ENCODE peak calls at places on chromosome 7, in ten cellular contexts. W is NCI-H1694 treated with DMSO at 0.1 percent for 48 hours, D is caudate nucleus, I is iPS-NIHi11, P is neural crest cell, V is GM20000, S is ureter, B is dorsolateral prefrontal cortex, Q is lower lobe of right lung, G is stomach. F is an unnamed sample.

GRCh38 chr7:49763791-49764190 is 9.6 kb upstream of the VWC2 start:
- DNase-seq in W (no peak), D (no peak), I (no peak), P (no peak), V (no peak), S (no peak), B (no peak), Q (no peak), G (no peak), F (no peak)

GRCh38 chr7:133705596-133705995 is 421.5 kb upstream of the LRGUK start:
- DNase-seq in W (no peak), D (no peak), I (no peak), P (no peak), V (no peak), S (no peak), B (no peak), Q (no peak), G (no peak), F (no peak)

GRCh38 chr7:155792315-155792960 is 19.8 kb downstream of the SHH start:
- DNase-seq in W (no peak), D (no peak), I (no peak), P (no peak), V (no peak), S (no peak), B (peak; percentile 8), Q (no peak), G (no peak), F (no peak)

GRCh38 chr7:38425509-38425908 is 152.1 kb upstream of the TARP start:
- DNase-seq in W (no peak), D (no peak), I (no peak), P (no peak), V (no peak), S (no peak), B (no peak), Q (no peak), G (no peak), F (no peak)

GRCh38 chr7:3028071-3028766 is 15.4 kb downstream of the CARD11 start:
- DNase-seq in W (peak; percentile 22), D (no peak), I (no peak), P (no peak), V (no peak), S (peak; percentile 71), B (peak; percentile 29), Q (no peak), G (peak; percentile 31), F (no peak)

GRCh38 chr7:23404546-23405239 is 65.6 kb downstream of the IGF2BP3 start:
- DNase-seq in W (no peak), D (no peak), I (no peak), P (no peak), V (no peak), S (no peak), B (no peak), Q (no peak), G (no peak), F (no peak)

GRCh38 chr7:39892361-39892760 is 57.7 kb upstream of the CDK13 start:
- DNase-seq in W (no peak), D (no peak), I (no peak), P (no peak), V (no peak), S (no peak), B (no peak), Q (no peak), G (no peak), F (no peak)

GRCh38 chr7:50679218-50680007 is 103.3 kb downstream of the GRB10 start:
- DNase-seq in W (peak; percentile 88), D (no peak), I (no peak), P (no peak), V (peak; percentile 47), S (no peak), B (no peak), Q (no peak), G (no peak), F (no peak)

GRCh38 chr7:26122745-26123144 is 29.3 kb upstream of the NFE2L3 start:
- DNase-seq in W (no peak), D (no peak), I (no peak), P (no peak), V (no peak), S (no peak), B (no peak), Q (no peak), G (no peak), F (no peak)

GRCh38 chr7:128757203-128757602 is 18.0 kb downstream of the CALU start:
- DNase-seq in W (no peak), D (no peak), I (no peak), P (no peak), V (no peak), S (no peak), B (no peak), Q (no peak), G (no peak), F (no peak)

GRCh38 chr7:1725199-1725701 is 55.2 kb downstream of the ELFN1 start:
- DNase-seq in W (peak; percentile 95), D (no peak), I (peak; percentile 75), P (no peak), V (no peak), S (no peak), B (peak; percentile 76), Q (no peak), G (peak; percentile 45), F (no peak)

GRCh38 chr7:98831641-98832221 is 38.1 kb downstream of the TMEM130 start:
- DNase-seq in W (peak; percentile 11), D (no peak), I (no peak), P (peak; percentile 37), V (no peak), S (no peak), B (no peak), Q (peak; percentile 55), G (no peak), F (peak; percentile 11)

GRCh38 chr7:107025449-107026103 is 18.9 kb upstream of the PRKAR2B start:
- DNase-seq in W (no peak), D (no peak), I (no peak), P (no peak), V (no peak), S (no peak), B (no peak), Q (no peak), G (no peak), F (no peak)

GRCh38 chr7:93902777-93903423 is 3.5 kb upstream of the GNGT1 start:
- DNase-seq in W (peak; percentile 48), D (no peak), I (peak; percentile 54), P (no peak), V (peak; percentile 32), S (no peak), B (no peak), Q (no peak), G (no peak), F (no peak)

GRCh38 chr7:19930851-19931250 is 157.4 kb upstream of the TMEM196 start:
- DNase-seq in W (no peak), D (no peak), I (no peak), P (no peak), V (no peak), S (no peak), B (no peak), Q (no peak), G (no peak), F (no peak)

GRCh38 chr7:45594780-45595535 is 20.8 kb downstream of the ADCY1 start:
- DNase-seq in W (no peak), D (no peak), I (no peak), P (peak; percentile 0), V (no peak), S (no peak), B (no peak), Q (no peak), G (peak; percentile 4), F (no peak)

GRCh38 chr7:157497744-157498541 is 161.1 kb downstream of the DNAJB6 start:
- DNase-seq in W (no peak), D (no peak), I (no peak), P (no peak), V (no peak), S (peak; percentile 39), B (no peak), Q (no peak), G (peak; percentile 20), F (no peak)

GRCh38 chr7:13198036-13198435 is 510.6 kb downstream of the ARL4A start:
- DNase-seq in W (no peak), D (no peak), I (no peak), P (no peak), V (no peak), S (no peak), B (no peak), Q (no peak), G (no peak), F (no peak)

GRCh38 chr7:95596183-95597135 is at the start of gene PDK4:
- DNase-seq in W (no peak), D (peak; percentile 89), I (peak; percentile 73), P (peak; percentile 32), V (no peak), S (peak; percentile 90), B (peak; percentile 93), Q (peak; percentile 96), G (peak; percentile 98), F (no peak)

GRCh38 chr7:6621195-6622128 is 6.1 kb downstream of the ZNF853 start:
- DNase-seq in W (peak; percentile 4), D (no peak), I (no peak), P (no peak), V (no peak), S (no peak), B (no peak), Q (no peak), G (no peak), F (no peak)

GRCh38 chr7:140541513-140542192 is 62.3 kb upstream of the MKRN1 start:
- DNase-seq in W (peak; percentile 62), D (no peak), I (peak; percentile 85), P (peak; percentile 20), V (no peak), S (peak; percentile 63), B (no peak), Q (no peak), G (peak; percentile 37), F (no peak)

GRCh38 chr7:128236924-128237586 is 4.0 kb upstream of the LEP start:
- DNase-seq in W (peak; percentile 19), D (no peak), I (no peak), P (no peak), V (no peak), S (peak; percentile 47), B (no peak), Q (no peak), G (no peak), F (no peak)

GRCh38 chr7:3585826-3586225 is 284.8 kb downstream of the SDK1 start:
- DNase-seq in W (no peak), D (no peak), I (peak; percentile 33), P (no peak), V (no peak), S (no peak), B (no peak), Q (no peak), G (no peak), F (no peak)

GRCh38 chr7:63104666-63105065 is 894.0 kb upstream of the ZNF722 start:
- DNase-seq in W (no peak), D (no peak), I (no peak), P (no peak), V (no peak), S (no peak), B (no peak), Q (no peak), G (no peak), F (no peak)

GRCh38 chr7:22990588-22990949 is 23.4 kb downstream of the HYCC1 start:
- DNase-seq in W (no peak), D (no peak), I (no peak), P (no peak), V (no peak), S (no peak), B (no peak), Q (no peak), G (no peak), F (no peak)

GRCh38 chr7:82343-83155 is 109.8 kb upstream of the FAM20C start:
- DNase-seq in W (no peak), D (no peak), I (peak; percentile 82), P (no peak), V (no peak), S (no peak), B (no peak), Q (no peak), G (peak; percentile 87), F (no peak)

GRCh38 chr7:104852386-104852785 is 161.6 kb upstream of the KMT2E start:
- DNase-seq in W (no peak), D (no peak), I (no peak), P (no peak), V (no peak), S (no peak), B (no peak), Q (no peak), G (no peak), F (no peak)

GRCh38 chr7:29987083-29987482 is 2.5 kb downstream of the SCRN1 start:
- DNase-seq in W (no peak), D (no peak), I (no peak), P (no peak), V (no peak), S (no peak), B (no peak), Q (no peak), G (no peak), F (no peak)

F was measured in CD4-positive, alpha-beta T cell.